ENCODE peak calls at places on chromosomes 3 and 15, in eight cellular contexts. Q is Karpas-422, R is endodermal cell, B is A549, O is aorta, W is OCI-LY7, V is adrenal gland, M is SJSA1. L is an unnamed sample. For H3K4me1, the result is how much of the 10 kb centered on the place peaks cover.

GRCh38 chr3:27666708-27667107 is 55.4 kb downstream of the EOMES start:
- DNase-seq in Q (peak), R (peak), B (peak), O (peak), W (peak), V (peak), M (no peak), L (peak)

GRCh38 chr3:101780661-101781060 is 1.6 kb downstream of the NXPE3 start:
- DNase-seq in Q (no peak), R (no peak), B (peak), O (no peak), W (no peak), V (no peak), M (peak), L (peak)

GRCh38 chr3:185831195-185831594 is 6.4 kb upstream of the IGF2BP2 start:
- DNase-seq in Q (no peak), R (no peak), B (no peak), O (no peak), W (no peak), V (no peak), M (no peak), L (no peak)

GRCh38 chr3:183324083-183324482 is 71.0 kb downstream of the B3GNT5 start:
- DNase-seq in Q (no peak), R (no peak), B (no peak), O (no peak), W (no peak), V (no peak), M (no peak), L (no peak)

GRCh38 chr3:100029689-100030088 is 84.6 kb downstream of the FILIP1L start:
- DNase-seq in Q (no peak), R (no peak), B (no peak), O (no peak), W (no peak), V (no peak), M (no peak), L (no peak)

GRCh38 chr3:171184372-171184771 is 157.9 kb upstream of the SLC2A2 start:
- DNase-seq in Q (no peak), R (no peak), B (no peak), O (no peak), W (no peak), V (no peak), M (no peak), L (no peak)

GRCh38 chr3:197171481-197172067 is 126.8 kb downstream of the DLG1 start:
- DNase-seq in Q (no peak), R (no peak), B (no peak), O (no peak), W (no peak), V (no peak), M (no peak), L (no peak)

GRCh38 chr15:80890341-80890972 is 99.2 kb downstream of the MESD start:
- DNase-seq in Q (no peak), R (no peak), B (no peak), O (no peak), W (no peak), V (no peak), M (no peak), L (no peak)

GRCh38 chr15:58521293-58521991 is 89.7 kb downstream of the LIPC start:
- DNase-seq in Q (no peak), R (peak), B (peak), O (peak), W (no peak), V (peak), M (peak), L (peak)

GRCh38 chr3:121834079-121834730 is 655 bp downstream of the IQCB1 start:
- DNase-seq in Q (peak), R (no peak), B (no peak), O (peak), W (peak), V (peak), M (no peak), L (no peak)

GRCh38 chr15:68818088-68818670 is 2.5 kb downstream of the ANP32A start:
- DNase-seq in Q (peak), R (peak), B (peak), O (peak), W (peak), V (peak), M (peak), L (peak)

GRCh38 chr3:126567696-126568438 is 9.1 kb upstream of the C3orf22 start:
- DNase-seq in Q (no peak), R (peak), B (peak), O (no peak), W (no peak), V (no peak), M (no peak), L (no peak)

GRCh38 chr3:4067893-4068292 is 235.3 kb upstream of the SETMAR start:
- DNase-seq in Q (peak), R (no peak), B (no peak), O (no peak), W (no peak), V (no peak), M (no peak), L (no peak)

GRCh38 chr15:77517579-77517978 is 96.9 kb downstream of the HMG20A start:
- DNase-seq in Q (no peak), R (peak), B (no peak), O (peak), W (no peak), V (no peak), M (no peak), L (no peak)

GRCh38 chr3:9168230-9168629 is 81.2 kb downstream of the SRGAP3 start:
- DNase-seq in Q (peak), R (peak), B (no peak), O (no peak), W (peak), V (no peak), M (no peak), L (no peak)
- H3K4me1 ChIP-seq in Q (under half), R (under half), B (under half), O (under half), W (under half), V (under half), M (under half), L (under half)

GRCh38 chr3:38459499-38460048 is 5.9 kb downstream of the ACVR2B start:
- DNase-seq in Q (no peak), R (no peak), B (no peak), O (no peak), W (no peak), V (no peak), M (no peak), L (no peak)

GRCh38 chr3:38458796-38459498 is 5.3 kb downstream of the ACVR2B start:
- DNase-seq in Q (peak), R (no peak), B (no peak), O (peak), W (no peak), V (peak), M (no peak), L (no peak)

GRCh38 chr3:38455639-38456430 is 2.1 kb downstream of the ACVR2B start:
- DNase-seq in Q (no peak), R (peak), B (no peak), O (no peak), W (no peak), V (peak), M (peak), L (peak)

GRCh38 chr3:38454884-38455638 is 1.4 kb downstream of the ACVR2B start:
- DNase-seq in Q (peak), R (peak), B (peak), O (peak), W (peak), V (peak), M (peak), L (peak)

DNA sequence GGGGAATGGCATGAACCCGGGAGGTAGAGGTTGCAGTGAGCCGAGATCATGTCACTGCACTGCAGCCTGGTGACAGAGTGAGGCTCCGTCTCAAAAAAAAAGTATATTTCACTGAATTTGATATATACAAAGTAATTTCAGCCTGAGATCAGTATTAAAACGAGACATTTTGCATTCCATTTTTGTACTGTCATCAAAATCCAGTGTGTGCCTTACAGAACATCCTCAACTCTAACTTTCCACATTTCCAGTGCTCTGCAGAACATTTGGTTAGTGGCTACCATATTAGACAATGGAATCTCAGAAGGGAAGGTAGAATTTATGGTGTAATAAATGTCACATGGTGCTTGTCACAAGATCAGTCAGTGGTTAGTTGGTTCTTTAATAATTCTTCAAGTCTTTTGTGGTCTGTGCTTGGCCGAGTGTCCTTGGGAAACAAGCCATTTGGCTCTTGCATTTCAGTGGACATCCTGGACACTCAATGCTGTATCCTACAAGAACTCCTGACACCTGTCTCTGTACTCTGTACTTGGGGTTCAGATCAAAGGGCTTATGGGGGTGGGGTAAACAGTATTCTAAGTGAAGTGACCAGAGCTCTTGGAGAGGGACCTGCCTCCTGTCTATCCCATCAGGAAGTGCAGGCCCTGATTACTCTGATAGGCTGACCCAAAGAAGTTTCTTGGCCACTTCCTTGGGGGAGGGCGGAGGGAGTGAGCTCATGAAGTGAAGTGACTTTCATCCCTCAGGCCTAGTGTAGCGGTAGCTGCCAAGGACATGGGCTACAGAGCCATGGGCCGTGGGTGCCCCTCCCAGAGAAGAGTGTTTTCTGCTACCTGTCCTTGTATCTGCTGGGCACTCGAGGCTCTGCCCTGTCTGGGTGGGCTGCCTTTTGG is 3.7 kb downstream of the ACVR2B start:
- DNase-seq in Q (peak), R (no peak), B (peak), O (no peak), W (no peak), V (peak), M (no peak), L (no peak)
- H3K4me1 ChIP-seq in Q (under half), R (under half), B (under half), O (under half), W (under half), V (half or more), M (under half), L (under half)

DNA sequence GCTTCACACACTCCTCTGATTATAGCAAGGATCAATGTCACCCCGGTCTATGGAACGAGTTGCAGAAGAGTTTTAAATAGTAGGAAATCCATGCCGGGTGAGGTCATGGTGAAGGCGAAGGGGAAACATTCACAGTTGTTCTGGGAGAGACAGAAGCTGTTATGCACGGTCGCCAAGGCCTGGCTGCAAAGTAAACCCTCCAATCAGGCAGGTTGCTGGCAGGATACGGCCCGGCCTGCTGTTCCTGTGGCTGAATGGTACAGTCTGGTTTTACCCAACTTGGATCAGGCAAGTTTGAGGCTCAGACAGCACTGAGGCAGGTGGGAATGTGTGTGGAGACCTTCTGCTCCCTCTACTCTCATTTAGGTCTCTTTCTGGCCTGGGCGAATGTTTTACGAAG is 45.3 kb upstream of the ATP2B2 start:
- DNase-seq in Q (no peak), R (peak), B (no peak), O (no peak), W (no peak), V (no peak), M (no peak), L (no peak)
- H3K4me1 ChIP-seq in Q (under half), R (under half), B (under half), O (under half), W (under half), V (under half), M (under half), L (under half)

DNA sequence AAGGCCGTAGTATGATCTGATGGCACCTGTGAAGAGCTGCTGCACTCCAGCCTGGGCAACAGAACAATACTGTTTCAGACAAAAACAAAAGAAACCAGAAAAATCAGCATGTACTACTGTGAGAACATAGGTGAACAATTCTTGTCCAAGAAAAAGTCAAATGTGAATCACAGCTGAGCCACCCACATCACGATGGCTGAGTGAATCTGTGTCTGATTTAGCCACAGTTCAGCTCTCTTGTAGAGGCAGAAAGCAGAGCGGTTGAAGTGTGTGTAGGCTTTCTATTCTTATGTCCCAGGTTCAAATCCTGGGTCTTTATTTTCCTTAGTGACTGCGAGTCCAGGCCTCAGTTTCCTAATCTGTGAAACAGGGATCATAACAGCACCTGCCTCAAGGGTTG is 4.4 kb upstream of the FURIN start:
- DNase-seq in Q (no peak), R (no peak), B (no peak), O (no peak), W (no peak), V (no peak), M (no peak), L (no peak)
- H3K4me1 ChIP-seq in Q (under half), R (under half), B (half or more), O (under half), W (under half), V (under half), M (under half), L (under half)

GRCh38 chr3:152470095-152470494 is 201.4 kb downstream of the MBNL1 start:
- DNase-seq in Q (no peak), R (no peak), B (no peak), O (no peak), W (no peak), V (no peak), M (no peak), L (no peak)
- H3K4me1 ChIP-seq in Q (under half), R (under half), B (under half), O (under half), W (under half), V (under half), M (under half), L (under half)

DNA sequence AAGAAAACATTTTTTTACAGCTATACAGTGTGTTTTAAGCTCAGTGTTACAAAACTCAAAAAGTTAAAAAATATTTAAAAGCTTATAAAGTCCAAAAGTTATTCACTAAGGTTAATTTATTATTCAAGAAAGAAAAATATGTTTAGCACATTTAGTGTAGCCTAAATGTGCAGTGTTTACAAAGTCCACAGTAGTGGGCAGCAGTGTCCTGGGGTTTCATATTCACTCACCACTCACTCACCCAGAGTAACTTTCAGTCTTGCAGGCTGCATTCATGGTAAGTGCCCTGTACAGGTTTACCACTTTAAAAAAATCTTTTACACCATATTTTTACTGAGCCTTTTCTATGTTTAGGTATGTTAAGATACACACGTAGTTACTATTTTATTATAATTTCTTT is 300.2 kb upstream of the TRIM42 start:
- DNase-seq in Q (no peak), R (no peak), B (no peak), O (no peak), W (no peak), V (no peak), M (no peak), L (no peak)
- H3K4me1 ChIP-seq in Q (under half), R (under half), B (under half), O (under half), W (under half), V (under half), M (under half), L (under half)

GRCh38 chr15:84748274-84749110 is at the start of gene ZNF592:
- DNase-seq in Q (peak), R (peak), B (peak), O (peak), W (peak), V (peak), M (no peak), L (peak)
- H3K4me1 ChIP-seq in Q (under half), R (under half), B (half or more), O (under half), W (half or more), V (half or more), M (under half), L (under half)

DNA sequence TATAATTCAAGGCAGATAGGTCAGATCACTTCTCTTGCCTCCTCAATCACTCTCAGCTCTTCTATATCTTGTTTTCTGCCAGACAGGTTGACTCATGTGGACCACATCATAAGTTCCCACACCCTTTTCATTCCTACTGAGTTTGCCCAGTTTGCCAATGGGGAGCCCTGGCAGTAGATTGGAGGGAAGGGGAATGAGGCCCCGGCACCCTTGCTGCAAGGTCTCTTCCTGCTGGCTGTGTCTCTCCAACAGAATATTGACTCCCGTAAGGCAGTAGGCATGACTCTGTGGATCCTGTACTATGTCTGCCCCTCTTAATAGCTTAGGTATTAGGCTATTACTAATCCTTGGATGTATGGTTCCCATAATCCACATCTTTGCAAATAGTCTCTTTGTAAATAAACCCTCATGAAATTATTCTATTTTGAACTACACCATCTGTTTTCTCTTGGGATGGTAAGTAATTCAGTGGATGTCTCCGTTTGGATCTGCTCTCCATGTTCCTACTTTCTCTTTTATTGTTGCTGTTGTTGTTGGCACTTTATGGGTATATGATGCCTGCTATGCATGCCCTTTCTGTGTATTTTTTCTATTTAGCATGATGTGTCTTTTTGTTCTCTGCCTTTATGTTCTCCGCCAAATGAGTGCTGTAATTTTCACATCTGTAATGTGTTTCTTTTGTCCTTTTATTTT is 65.5 kb upstream of the DCBLD2 start:
- DNase-seq in Q (no peak), R (no peak), B (peak), O (no peak), W (no peak), V (no peak), M (no peak), L (no peak)
- H3K4me1 ChIP-seq in Q (under half), R (under half), B (half or more), O (under half), W (under half), V (under half), M (under half), L (under half)

L was measured in BE2C.